ENCODE peak calls at places on chromosomes 6 and 20, in nine cellular contexts. R, M, J, X, I, F, V, C and N are unnamed samples.

GRCh38 chr6:18055714-18056382 is 66.6 kb downstream of the NHLRC1 start:
- DNase-seq in R (no peak), M (no peak), J (no peak), X (no peak), I (no peak), F (no peak), V (no peak), C (no peak), N (no peak)

GRCh38 chr20:5859611-5860010 is 90.7 kb downstream of the TRMT6 start:
- DNase-seq in R (peak), M (no peak), J (no peak), X (no peak), I (no peak), F (no peak), V (no peak), C (no peak), N (no peak)

GRCh38 chr6:89438248-89438647 is 5.3 kb downstream of the ANKRD6 start:
- DNase-seq in R (no peak), M (no peak), J (peak), X (no peak), I (no peak), F (no peak), V (no peak), C (no peak), N (no peak)

GRCh38 chr6:168354338-168354737 is 34.8 kb upstream of the DACT2 start:
- DNase-seq in R (no peak), M (no peak), J (no peak), X (no peak), I (no peak), F (no peak), V (no peak), C (no peak), N (no peak)

GRCh38 chr20:46226602-46227001 is 81.7 kb downstream of the CDH22 start:
- DNase-seq in R (peak), M (no peak), J (peak), X (no peak), I (peak), F (no peak), V (peak), C (no peak), N (no peak)

GRCh38 chr20:24604966-24605365 is 135.5 kb downstream of the SYNDIG1 start:
- DNase-seq in R (no peak), M (no peak), J (no peak), X (no peak), I (no peak), F (no peak), V (no peak), C (no peak), N (no peak)

GRCh38 chr6:152233547-152234320 is 403.4 kb downstream of the SYNE1 start:
- DNase-seq in R (no peak), M (no peak), J (no peak), X (no peak), I (no peak), F (no peak), V (no peak), C (no peak), N (no peak)

GRCh38 chr6:15602144-15602543 is 60.7 kb downstream of the DTNBP1 start:
- DNase-seq in R (no peak), M (no peak), J (no peak), X (no peak), I (no peak), F (no peak), V (no peak), C (peak), N (no peak)

GRCh38 chr6:92126088-92126487 is 1293.3 kb downstream of the EPHA7 start:
- DNase-seq in R (no peak), M (no peak), J (no peak), X (no peak), I (no peak), F (no peak), V (no peak), C (no peak), N (no peak)

GRCh38 chr6:140485740-140486467 is 1111.5 kb upstream of the CITED2 start:
- DNase-seq in R (peak), M (no peak), J (no peak), X (peak), I (peak), F (peak), V (peak), C (no peak), N (no peak)